ENCODE peak calls at places on chromosome 3, in seven cellular contexts. O is K562, L is HCT116, H is H1, K is HepG2, G is GM12878, B is SK-N-SH. Q is an unnamed sample.

GRCh38 chr3:111610189-111610588 is 15.0 kb upstream of the ZBED2 start:
- DNase-seq in O (no peak), B (no peak), G (peak), H (no peak), K (no peak), L (no peak), Q (no peak)

GRCh38 chr3:11001020-11001657 is 8.6 kb downstream of the SLC6A1 start:
- DNase-seq in H (no peak), L (no peak), B (peak), K (peak), G (no peak), O (peak), Q (no peak)

GRCh38 chr3:175007316-175007715 is 148.2 kb downstream of the NAALADL2 start:
- DNase-seq in L (no peak), B (no peak), K (no peak), O (no peak), H (no peak), G (no peak), Q (no peak)

GRCh38 chr3:12908859-12909258 is 67.5 kb upstream of the RPL32 start:
- DNase-seq in O (no peak), H (no peak), B (no peak), L (no peak), K (no peak), G (no peak), Q (no peak)

GRCh38 chr3:116667324-116667723 is 42.3 kb upstream of the TUSC7 start:
- DNase-seq in L (no peak), G (no peak), B (no peak), H (no peak), O (no peak), K (no peak), Q (no peak)

GRCh38 chr3:9826815-9827574 is 16.8 kb downstream of the RPUSD3 start:
- DNase-seq in L (no peak), G (no peak), O (peak), K (peak), H (no peak), B (peak), Q (no peak)

GRCh38 chr3:15499536-15499935 is 22.0 kb downstream of the COLQ start:
- DNase-seq in O (no peak), B (no peak), G (no peak), L (no peak), K (no peak), H (no peak), Q (no peak)

GRCh38 chr3:123027292-123028232 is at the start of gene SEMA5B:
- DNase-seq in H (no peak), O (peak), G (no peak), K (no peak), L (no peak), B (peak), Q (peak)

GRCh38 chr3:195662-196061 is 901 bp upstream of the CHL1 start:
- DNase-seq in H (no peak), K (no peak), O (no peak), B (peak), L (no peak), G (no peak), Q (no peak)

GRCh38 chr3:179882322-179882721 is 154.4 kb downstream of the PEX5L start:
- DNase-seq in H (no peak), B (no peak), G (peak), K (no peak), L (no peak), O (no peak), Q (no peak)

GRCh38 chr3:21109056-21109455 is 642.0 kb downstream of the ZNF385D start:
- DNase-seq in B (no peak), G (no peak), O (no peak), L (no peak), K (no peak), H (no peak), Q (no peak)
- TF ChIP-seq JUND in B (no peak), G (no peak), O (no peak), L (no peak), K (no peak), H (no peak), Q (no peak)

GRCh38 chr3:31550452-31551251 is 17.9 kb downstream of the STT3B start:
- DNase-seq in B (peak), H (no peak), K (peak), G (no peak), O (peak), L (no peak), Q (peak)
- TF ChIP-seq JUND in B (no peak), H (no peak), K (no peak), G (no peak), O (no peak), L (no peak), Q (no peak)

GRCh38 chr3:5140230-5140621 is 18.1 kb downstream of the ARL8B start:
- DNase-seq in O (no peak), K (no peak), B (no peak), G (no peak), H (no peak), L (no peak), Q (no peak)

GRCh38 chr3:5136619-5137429 is 14.7 kb downstream of the ARL8B start:
- DNase-seq in G (no peak), L (no peak), B (peak), K (peak), O (peak), H (no peak), Q (peak)

GRCh38 chr3:5136211-5136610 is 14.1 kb downstream of the ARL8B start:
- DNase-seq in O (no peak), K (no peak), G (no peak), L (no peak), B (no peak), H (no peak), Q (no peak)

GRCh38 chr3:5141760-5142159 is 19.7 kb downstream of the ARL8B start:
- DNase-seq in O (no peak), G (no peak), K (no peak), B (no peak), L (no peak), H (no peak), Q (no peak)

GRCh38 chr3:5138214-5138981 is 16.3 kb downstream of the ARL8B start:
- DNase-seq in O (no peak), G (no peak), H (no peak), L (no peak), B (no peak), K (peak), Q (no peak)
- TF ChIP-seq JUND in O (no peak), G (no peak), H (no peak), L (no peak), B (peak), K (no peak), Q (no peak)

GRCh38 chr3:45465192-45465591 is 76.8 kb downstream of the LARS2 start:
- DNase-seq in G (no peak), O (no peak), L (no peak), H (no peak), B (no peak), K (no peak), Q (no peak)

GRCh38 chr3:45468326-45468725 is 80.0 kb downstream of the LARS2 start:
- DNase-seq in O (peak), L (no peak), G (no peak), H (no peak), B (no peak), K (no peak), Q (no peak)

GRCh38 chr3:45464336-45464809 is 76.0 kb downstream of the LARS2 start:
- DNase-seq in L (no peak), O (peak), G (no peak), H (no peak), B (no peak), K (no peak), Q (peak)

DNA sequence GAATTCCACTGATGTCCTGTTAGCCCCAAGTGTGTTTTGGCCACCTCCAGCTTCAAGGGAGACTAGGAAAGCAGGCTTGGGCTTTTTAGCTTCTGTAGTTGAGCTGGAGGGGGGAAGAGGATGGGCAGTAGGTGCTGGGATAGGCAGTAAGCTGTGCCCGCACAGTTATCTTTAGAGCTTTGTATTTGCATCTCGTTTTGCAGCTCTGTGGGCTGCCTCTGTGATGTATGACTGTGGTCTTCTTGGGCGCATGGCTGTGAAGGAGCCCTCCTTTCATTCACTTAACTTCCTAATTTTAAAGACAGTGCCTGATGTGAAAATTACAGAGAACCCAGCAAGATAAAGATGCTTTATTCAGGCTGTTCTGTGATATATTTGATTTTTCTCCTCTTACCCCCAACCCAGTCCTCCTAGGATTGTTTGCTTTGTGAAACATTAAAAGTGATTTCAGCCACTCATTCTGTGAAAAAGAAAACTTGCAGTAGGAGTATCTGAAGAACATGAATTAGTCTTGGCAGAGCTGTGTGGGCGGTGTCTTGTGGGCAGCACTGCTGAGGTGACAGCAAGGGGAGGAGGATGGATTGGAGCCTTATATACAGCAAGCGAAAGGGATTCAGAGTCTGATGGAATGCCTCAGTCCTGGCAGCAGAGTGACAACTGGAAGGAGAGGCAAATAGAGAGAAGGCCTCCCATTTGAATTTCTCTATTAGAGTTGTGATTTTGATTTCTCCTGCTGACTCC is 74.3 kb downstream of the LARS2 start:
- DNase-seq in K (no peak), L (no peak), G (no peak), H (no peak), B (no peak), O (no peak), Q (no peak)
- TF ChIP-seq JUND in K (no peak), L (no peak), G (no peak), H (no peak), B (no peak), O (no peak), Q (no peak)

GRCh38 chr3:39705351-39705900 is 104.0 kb upstream of the MYRIP start:
- DNase-seq in L (no peak), H (no peak), O (no peak), K (no peak), G (no peak), B (no peak), Q (no peak)
- TF ChIP-seq JUND in L (no peak), H (no peak), O (no peak), K (no peak), G (no peak), B (no peak), Q (no peak)

DNA sequence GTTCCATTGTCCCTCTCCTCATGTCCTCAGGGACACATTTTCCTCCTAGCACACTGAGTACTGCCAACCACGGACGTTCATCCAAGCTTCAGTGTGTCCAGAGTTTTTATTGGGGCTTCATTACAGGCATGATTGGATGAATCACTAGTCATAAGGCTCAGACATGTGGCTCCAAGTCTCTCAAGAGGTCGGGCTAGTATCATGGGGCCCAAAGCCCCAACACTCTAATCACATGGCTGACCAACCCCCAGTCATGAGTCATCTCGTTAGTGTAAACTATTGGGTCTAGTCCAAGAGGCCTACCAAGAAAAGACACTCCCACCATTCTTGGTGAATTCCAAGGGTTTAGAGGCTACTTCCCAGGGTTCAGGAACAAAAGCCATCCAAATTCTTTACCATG is 4.4 kb downstream of the TERC start:
- DNase-seq in O (peak), K (no peak), L (no peak), B (no peak), H (no peak), G (no peak), Q (no peak)
- TF ChIP-seq JUND in O (peak), K (no peak), L (no peak), B (no peak), H (no peak), G (no peak), Q (no peak)

DNA sequence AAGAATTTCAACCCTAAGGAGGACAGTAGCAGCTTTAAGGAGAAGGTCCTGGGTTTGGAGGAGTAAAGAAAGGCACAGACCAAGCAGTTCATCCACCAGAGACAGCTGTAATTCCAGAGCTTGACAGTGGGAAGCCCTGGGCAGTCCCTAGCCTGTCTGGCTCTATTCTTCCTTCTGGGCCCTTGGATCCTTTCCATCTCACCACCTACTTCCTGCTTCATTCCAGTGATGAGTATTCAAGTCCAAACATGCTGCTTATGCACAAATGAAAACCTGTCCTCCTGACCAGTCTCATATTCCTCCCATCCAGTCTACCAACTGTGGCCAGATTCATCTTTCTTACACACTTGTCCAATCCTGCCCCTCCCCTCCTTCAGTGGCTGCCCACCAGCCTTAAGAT is 171.4 kb downstream of the CNTN3 start:
- DNase-seq in L (no peak), H (no peak), O (no peak), B (no peak), K (no peak), G (no peak), Q (no peak)
- TF ChIP-seq JUND in L (no peak), H (no peak), O (no peak), B (no peak), K (no peak), G (no peak), Q (no peak)

Q was measured in T47D.